ENCODE peak calls at places on chromosomes 11 and 22, in five cellular contexts. One of them, this sample, is unnamed.

GRCh38 chr11:1333091-1333772 is 23.8 kb upstream of the TOLLIP start:
- DNase-seq in suprapubic skin: no peak
- DNase-seq in heart left ventricle: no peak
- DNase-seq in HCT116: no peak
- DNase-seq in aorta: no peak
- DNase-seq in this sample: no peak

GRCh38 chr22:20656902-20657836 is 116.7 kb upstream of the SERPIND1 start:
- DNase-seq in suprapubic skin: no peak
- DNase-seq in heart left ventricle: no peak
- DNase-seq in HCT116: peak; percentile 6
- DNase-seq in aorta: no peak
- DNase-seq in this sample: no peak

GRCh38 chr11:26399336-26399735 is 67.4 kb downstream of the ANO3 start:
- DNase-seq in suprapubic skin: no peak
- DNase-seq in heart left ventricle: no peak
- DNase-seq in HCT116: no peak
- DNase-seq in aorta: no peak
- DNase-seq in this sample: no peak

GRCh38 chr11:43021466-43021865 is 290.3 kb upstream of the API5 start:
- DNase-seq in suprapubic skin: no peak
- DNase-seq in heart left ventricle: no peak
- DNase-seq in HCT116: no peak
- DNase-seq in aorta: no peak
- DNase-seq in this sample: no peak

GRCh38 chr11:18707811-18708340 is 9.3 kb downstream of the TMEM86A start:
- DNase-seq in suprapubic skin: peak; percentile 57
- DNase-seq in heart left ventricle: no peak
- DNase-seq in HCT116: no peak
- DNase-seq in aorta: no peak
- DNase-seq in this sample: no peak

GRCh38 chr11:124586247-124586860 is 16.6 kb downstream of the OR8A1 start:
- DNase-seq in suprapubic skin: no peak
- DNase-seq in heart left ventricle: peak; percentile 46
- DNase-seq in HCT116: peak; percentile 44
- DNase-seq in aorta: peak; percentile 65
- DNase-seq in this sample: peak; percentile 20

GRCh38 chr11:74020537-74020936 is 11.7 kb upstream of the UCP3 start:
- DNase-seq in suprapubic skin: no peak
- DNase-seq in heart left ventricle: no peak
- DNase-seq in HCT116: no peak
- DNase-seq in aorta: no peak
- DNase-seq in this sample: no peak

GRCh38 chr11:128568166-128568778 is 19.1 kb downstream of the ETS1 start:
- DNase-seq in suprapubic skin: no peak
- DNase-seq in heart left ventricle: peak; percentile 71
- DNase-seq in HCT116: no peak
- DNase-seq in aorta: peak; percentile 59
- DNase-seq in this sample: no peak

GRCh38 chr11:63682045-63682915 is 980 bp downstream of the RTN3 start:
- DNase-seq in suprapubic skin: no peak
- DNase-seq in heart left ventricle: peak; percentile 26
- DNase-seq in HCT116: no peak
- DNase-seq in aorta: no peak
- DNase-seq in this sample: no peak

GRCh38 chr11:37442576-37442975 is 844.5 kb upstream of the RAG2 start:
- DNase-seq in suprapubic skin: no peak
- DNase-seq in heart left ventricle: no peak
- DNase-seq in HCT116: no peak
- DNase-seq in aorta: no peak
- DNase-seq in this sample: no peak

GRCh38 chr11:23192256-23192655 is 332.0 kb upstream of the CCDC179 start:
- DNase-seq in suprapubic skin: no peak
- DNase-seq in heart left ventricle: no peak
- DNase-seq in HCT116: no peak
- DNase-seq in aorta: no peak
- DNase-seq in this sample: no peak

GRCh38 chr22:32661737-32662586 is 139.5 kb upstream of the TIMP3 start:
- DNase-seq in suprapubic skin: no peak
- DNase-seq in heart left ventricle: no peak
- DNase-seq in HCT116: no peak
- DNase-seq in aorta: no peak
- DNase-seq in this sample: no peak

GRCh38 chr11:11081786-11082185 is 223.9 kb upstream of the ZBED5 start:
- DNase-seq in suprapubic skin: no peak
- DNase-seq in heart left ventricle: no peak
- DNase-seq in HCT116: no peak
- DNase-seq in aorta: no peak
- DNase-seq in this sample: no peak

GRCh38 chr11:3095712-3096361 is 38.6 kb upstream of the CARS1 start:
- DNase-seq in suprapubic skin: peak; percentile 68
- DNase-seq in heart left ventricle: peak; percentile 67
- DNase-seq in HCT116: no peak
- DNase-seq in aorta: peak; percentile 55
- DNase-seq in this sample: no peak

GRCh38 chr11:64848214-64848778 is 3.8 kb upstream of the CDC42BPG start:
- DNase-seq in suprapubic skin: no peak
- DNase-seq in heart left ventricle: no peak
- DNase-seq in HCT116: no peak
- DNase-seq in aorta: no peak
- DNase-seq in this sample: no peak

GRCh38 chr11:64849600-64850356 is 5.3 kb upstream of the CDC42BPG start:
- DNase-seq in suprapubic skin: no peak
- DNase-seq in heart left ventricle: peak; percentile 78
- DNase-seq in HCT116: no peak
- DNase-seq in aorta: no peak
- DNase-seq in this sample: no peak

GRCh38 chr11:64850979-64851567 is 6.6 kb upstream of the CDC42BPG start:
- DNase-seq in suprapubic skin: no peak
- DNase-seq in heart left ventricle: no peak
- DNase-seq in HCT116: no peak
- DNase-seq in aorta: no peak
- DNase-seq in this sample: no peak

GRCh38 chr11:64846998-64847666 is 2.7 kb upstream of the CDC42BPG start:
- DNase-seq in suprapubic skin: peak; percentile 96
- DNase-seq in heart left ventricle: peak; percentile 91
- DNase-seq in HCT116: peak; percentile 87
- DNase-seq in aorta: peak; percentile 95
- DNase-seq in this sample: peak; percentile 92

DNA sequence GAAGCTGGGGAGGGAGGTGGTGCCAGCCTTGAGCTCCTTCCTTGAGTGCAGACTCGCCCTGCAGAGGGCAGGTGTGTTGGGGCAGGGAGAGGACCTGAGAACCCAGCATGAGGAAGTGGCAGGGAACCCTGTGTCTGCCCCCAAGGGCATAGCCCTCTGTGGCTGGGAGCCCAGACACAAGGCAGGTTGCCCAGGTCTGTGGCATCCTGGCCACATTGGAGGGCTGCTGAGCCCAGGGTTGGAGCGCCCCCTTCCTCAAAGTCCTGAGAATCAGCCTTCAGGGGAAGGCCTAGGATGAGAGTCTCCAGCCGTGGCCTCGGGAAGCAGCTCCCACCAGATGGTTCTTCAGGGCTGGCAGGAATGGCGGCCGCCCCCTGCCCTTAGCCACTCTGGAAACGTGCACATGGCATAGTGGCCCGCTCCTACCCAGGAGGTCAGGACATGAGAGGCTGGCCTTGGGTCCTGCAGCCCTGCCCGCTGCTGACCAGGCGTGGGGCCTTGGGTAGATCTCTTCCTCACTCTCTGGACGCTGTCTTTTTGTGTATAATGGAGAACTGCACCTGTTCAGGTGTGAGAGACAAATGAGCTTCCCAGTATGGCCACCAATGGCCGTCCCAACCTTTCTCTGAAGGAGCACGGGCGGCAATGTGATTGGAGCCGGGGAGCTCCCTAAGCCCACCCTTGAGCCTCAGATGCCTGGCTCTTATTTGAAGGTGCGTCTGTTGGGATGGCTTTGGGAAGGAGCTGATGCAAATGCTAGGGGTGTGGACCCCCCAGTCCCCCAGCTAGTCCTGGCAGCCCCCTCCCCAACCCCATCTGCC is 4.5 kb upstream of the CDC42BPG start:
- DNase-seq in suprapubic skin: no peak
- DNase-seq in heart left ventricle: no peak
- DNase-seq in HCT116: no peak
- DNase-seq in aorta: no peak
- DNase-seq in this sample: peak; percentile 87
- H3K27ac ChIP-seq in suprapubic skin: no peak overlapping the region
- H3K27ac ChIP-seq in heart left ventricle: peak overlapping the region; percentile 81
- H3K27ac ChIP-seq in HCT116: peak overlapping the region; percentile 61
- H3K27ac ChIP-seq in aorta: no peak overlapping the region
- H3K27ac ChIP-seq in this sample: peak overlapping the region; percentile 57

GRCh38 chr22:38982008-38982927 is at the start of gene APOBEC3B:
- DNase-seq in suprapubic skin: peak; percentile 86
- DNase-seq in heart left ventricle: peak; percentile 86
- DNase-seq in HCT116: peak; percentile 81
- DNase-seq in aorta: peak; percentile 83
- DNase-seq in this sample: peak; percentile 91

GRCh38 chr22:38986629-38987028 is 4.5 kb downstream of the APOBEC3B start:
- DNase-seq in suprapubic skin: no peak
- DNase-seq in heart left ventricle: no peak
- DNase-seq in HCT116: no peak
- DNase-seq in aorta: peak; percentile 11
- DNase-seq in this sample: no peak

GRCh38 chr22:38981659-38982007 is 514 bp upstream of the APOBEC3B start:
- DNase-seq in suprapubic skin: no peak
- DNase-seq in heart left ventricle: no peak
- DNase-seq in HCT116: no peak
- DNase-seq in aorta: peak; percentile 25
- DNase-seq in this sample: no peak

GRCh38 chr22:38984224-38984623 is 2.1 kb downstream of the APOBEC3B start:
- DNase-seq in suprapubic skin: no peak
- DNase-seq in heart left ventricle: no peak
- DNase-seq in HCT116: no peak
- DNase-seq in aorta: no peak
- DNase-seq in this sample: no peak

GRCh38 chr22:38981005-38981658 is 1.0 kb upstream of the APOBEC3B start:
- DNase-seq in suprapubic skin: no peak
- DNase-seq in heart left ventricle: no peak
- DNase-seq in HCT116: peak; percentile 37
- DNase-seq in aorta: peak; percentile 24
- DNase-seq in this sample: peak; percentile 69
- H3K27ac ChIP-seq in suprapubic skin: peak overlapping the region; percentile 69
- H3K27ac ChIP-seq in heart left ventricle: peak overlapping the region; percentile 2
- H3K27ac ChIP-seq in HCT116: peak overlapping the region; percentile 50
- H3K27ac ChIP-seq in aorta: no peak overlapping the region
- H3K27ac ChIP-seq in this sample: peak overlapping the region; percentile 90

DNA sequence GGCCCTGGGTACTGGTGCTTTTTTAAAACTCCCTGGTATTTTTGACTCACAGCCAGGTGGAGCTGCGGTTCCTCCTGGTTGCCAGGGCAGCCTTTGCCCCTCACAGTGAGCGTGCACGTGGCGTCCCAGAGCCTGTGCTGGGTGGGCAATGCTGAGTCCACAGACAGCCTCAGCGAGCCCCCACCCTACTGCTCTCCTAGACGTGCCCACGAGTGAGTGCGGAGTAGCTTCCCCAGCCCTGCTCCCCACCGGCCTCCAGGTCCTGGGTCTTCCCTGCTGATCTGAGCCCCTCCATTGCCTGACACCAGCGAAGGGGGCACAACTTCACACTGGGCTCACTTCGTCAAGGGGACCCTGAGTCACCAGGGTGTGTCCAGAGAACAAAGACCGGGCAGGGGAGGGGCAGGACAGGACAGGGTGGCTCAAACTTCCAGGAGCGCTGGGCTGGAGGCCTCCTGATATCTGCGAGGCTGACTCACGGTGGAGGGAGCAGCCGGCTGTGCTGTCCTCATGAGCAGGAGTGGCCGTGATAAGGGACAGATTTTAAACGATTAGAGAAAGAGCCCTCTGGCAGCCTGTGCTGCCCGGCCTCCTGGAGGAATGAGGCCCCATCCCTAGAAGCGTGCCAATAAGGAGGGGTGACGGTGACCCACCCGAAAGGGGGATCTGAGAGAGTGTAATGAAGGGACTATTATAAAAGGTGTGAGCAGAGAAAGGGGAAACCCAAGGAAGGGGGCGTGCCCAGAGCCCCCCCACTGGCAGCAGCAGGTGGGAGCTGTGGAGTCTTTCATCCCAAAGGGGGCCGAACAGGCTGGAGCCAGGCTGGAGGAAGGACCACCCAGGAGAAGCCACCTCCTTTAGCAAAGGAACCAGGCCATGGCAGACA is 129.3 kb upstream of the FGF3 start:
- DNase-seq in suprapubic skin: no peak
- DNase-seq in heart left ventricle: no peak
- DNase-seq in HCT116: peak; percentile 96
- DNase-seq in aorta: peak; percentile 55
- DNase-seq in this sample: no peak
- H3K27ac ChIP-seq in suprapubic skin: no peak overlapping the region
- H3K27ac ChIP-seq in heart left ventricle: no peak overlapping the region
- H3K27ac ChIP-seq in HCT116: peak overlapping the region; percentile 97
- H3K27ac ChIP-seq in aorta: no peak overlapping the region
- H3K27ac ChIP-seq in this sample: peak overlapping the region; percentile 71

GRCh38 chr11:46250071-46251052 is 27.1 kb upstream of the CREB3L1 start:
- DNase-seq in suprapubic skin: no peak
- DNase-seq in heart left ventricle: no peak
- DNase-seq in HCT116: no peak
- DNase-seq in aorta: no peak
- DNase-seq in this sample: no peak

GRCh38 chr11:46247090-46247489 is 30.4 kb upstream of the CREB3L1 start:
- DNase-seq in suprapubic skin: no peak
- DNase-seq in heart left ventricle: no peak
- DNase-seq in HCT116: no peak
- DNase-seq in aorta: no peak
- DNase-seq in this sample: no peak

GRCh38 chr11:46247664-46248063 is 29.8 kb upstream of the CREB3L1 start:
- DNase-seq in suprapubic skin: no peak
- DNase-seq in heart left ventricle: no peak
- DNase-seq in HCT116: peak; percentile 76
- DNase-seq in aorta: no peak
- DNase-seq in this sample: peak; percentile 57

GRCh38 chr11:46248270-46249102 is 29.0 kb upstream of the CREB3L1 start:
- DNase-seq in suprapubic skin: no peak
- DNase-seq in heart left ventricle: no peak
- DNase-seq in HCT116: peak; percentile 71
- DNase-seq in aorta: no peak
- DNase-seq in this sample: no peak

DNA sequence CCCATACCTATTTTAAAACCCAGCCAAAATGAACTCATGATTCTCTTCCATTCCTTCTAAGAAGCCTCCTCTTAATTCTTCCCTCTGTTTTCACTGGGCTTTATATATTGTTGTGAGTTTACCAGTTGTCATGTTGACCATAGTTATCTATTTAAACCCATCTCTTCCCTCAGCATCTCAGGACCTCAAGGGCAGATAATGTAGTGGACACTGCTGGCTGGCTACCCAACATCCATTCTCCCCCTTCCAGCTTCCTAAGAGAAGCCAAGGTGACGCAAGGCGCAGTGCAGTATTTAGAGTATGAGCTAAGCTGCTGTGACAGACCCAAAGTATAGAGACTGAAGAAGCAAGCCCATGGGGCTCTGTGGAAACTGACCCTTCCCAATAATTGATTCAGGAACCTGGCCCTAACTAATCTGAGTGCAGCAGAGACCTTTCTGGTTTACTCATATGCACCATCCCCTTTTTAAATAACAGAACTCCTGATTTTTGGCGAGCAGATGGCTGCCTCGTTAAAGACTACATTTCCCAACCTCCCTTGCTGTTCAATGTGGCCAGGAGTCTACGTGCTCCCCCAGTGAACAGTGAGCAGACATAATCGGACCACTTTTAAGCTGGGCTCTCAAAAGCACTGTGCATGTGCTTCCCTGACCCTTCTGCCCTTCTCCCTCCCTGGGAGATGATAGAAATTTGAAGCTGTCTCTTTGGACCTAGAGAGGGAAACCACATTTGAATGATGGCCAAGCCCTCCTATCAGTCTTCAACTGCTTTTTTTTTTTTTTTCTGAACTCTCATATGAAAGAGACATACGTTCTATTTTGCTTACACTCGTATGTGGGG is 28.1 kb upstream of the CREB3L1 start:
- DNase-seq in suprapubic skin: no peak
- DNase-seq in heart left ventricle: no peak
- DNase-seq in HCT116: no peak
- DNase-seq in aorta: no peak
- DNase-seq in this sample: no peak
- H3K27ac ChIP-seq in suprapubic skin: no peak overlapping the region
- H3K27ac ChIP-seq in heart left ventricle: no peak overlapping the region
- H3K27ac ChIP-seq in HCT116: peak overlapping the region; percentile 47
- H3K27ac ChIP-seq in aorta: no peak overlapping the region
- H3K27ac ChIP-seq in this sample: peak overlapping the region; percentile 48

This sample was measured in pancreas.